ENCODE peak calls at places on chromosome 2, in five cellular contexts. One of them, this sample, is unnamed.

GRCh38 chr2:13014783-13015182 is 298.0 kb downstream of the TRIB2 start:
- DNase-seq in stimulated activated CD4-positive, alpha-beta T cell treated with anti-CD3 and anti-CD28 coated beads, Interleukin-1b, Interleukin-23, amount 100 ng/mL, for 24 hours: no peak
- DNase-seq in adrenal gland: no peak
- DNase-seq in activated CD4-positive, alpha-beta T cell treated with anti-CD3 and anti-CD28 coated beads for 24 hours: no peak
- DNase-seq in ovary: no peak
- DNase-seq in this sample: no peak

GRCh38 chr2:23270810-23271209 is 114.2 kb upstream of the KLHL29 start:
- DNase-seq in adrenal gland: no peak
- DNase-seq in ovary: no peak
- DNase-seq in activated CD4-positive, alpha-beta T cell treated with anti-CD3 and anti-CD28 coated beads for 24 hours: no peak
- DNase-seq in stimulated activated CD4-positive, alpha-beta T cell treated with anti-CD3 and anti-CD28 coated beads, Interleukin-1b, Interleukin-23, amount 100 ng/mL, for 24 hours: no peak
- DNase-seq in this sample: no peak

GRCh38 chr2:143503280-143503679 is 374.1 kb downstream of the ARHGAP15 start:
- DNase-seq in adrenal gland: no peak
- DNase-seq in ovary: no peak
- DNase-seq in stimulated activated CD4-positive, alpha-beta T cell treated with anti-CD3 and anti-CD28 coated beads, Interleukin-1b, Interleukin-23, amount 100 ng/mL, for 24 hours: no peak
- DNase-seq in activated CD4-positive, alpha-beta T cell treated with anti-CD3 and anti-CD28 coated beads for 24 hours: no peak
- DNase-seq in this sample: no peak

GRCh38 chr2:173231465-173231864 is 123.2 kb upstream of the CDCA7 start:
- DNase-seq in activated CD4-positive, alpha-beta T cell treated with anti-CD3 and anti-CD28 coated beads for 24 hours: no peak
- DNase-seq in ovary: no peak
- DNase-seq in stimulated activated CD4-positive, alpha-beta T cell treated with anti-CD3 and anti-CD28 coated beads, Interleukin-1b, Interleukin-23, amount 100 ng/mL, for 24 hours: no peak
- DNase-seq in adrenal gland: no peak
- DNase-seq in this sample: no peak

GRCh38 chr2:64613276-64613675 is 40.4 kb downstream of the SERTAD2 start:
- DNase-seq in adrenal gland: no peak
- DNase-seq in ovary: no peak
- DNase-seq in activated CD4-positive, alpha-beta T cell treated with anti-CD3 and anti-CD28 coated beads for 24 hours: no peak
- DNase-seq in stimulated activated CD4-positive, alpha-beta T cell treated with anti-CD3 and anti-CD28 coated beads, Interleukin-1b, Interleukin-23, amount 100 ng/mL, for 24 hours: no peak
- DNase-seq in this sample: no peak

GRCh38 chr2:97907667-97908066 is 88.1 kb downstream of the TMEM131 start:
- DNase-seq in activated CD4-positive, alpha-beta T cell treated with anti-CD3 and anti-CD28 coated beads for 24 hours: no peak
- DNase-seq in stimulated activated CD4-positive, alpha-beta T cell treated with anti-CD3 and anti-CD28 coated beads, Interleukin-1b, Interleukin-23, amount 100 ng/mL, for 24 hours: no peak
- DNase-seq in adrenal gland: no peak
- DNase-seq in ovary: no peak
- DNase-seq in this sample: no peak

GRCh38 chr2:150705767-150706166 is 218.3 kb upstream of the RND3 start:
- DNase-seq in adrenal gland: no peak
- DNase-seq in ovary: no peak
- DNase-seq in stimulated activated CD4-positive, alpha-beta T cell treated with anti-CD3 and anti-CD28 coated beads, Interleukin-1b, Interleukin-23, amount 100 ng/mL, for 24 hours: no peak
- DNase-seq in activated CD4-positive, alpha-beta T cell treated with anti-CD3 and anti-CD28 coated beads for 24 hours: no peak
- DNase-seq in this sample: no peak

GRCh38 chr2:20955277-20956026 is 88.4 kb downstream of the APOB start:
- DNase-seq in activated CD4-positive, alpha-beta T cell treated with anti-CD3 and anti-CD28 coated beads for 24 hours: no peak
- DNase-seq in ovary: no peak
- DNase-seq in adrenal gland: no peak
- DNase-seq in stimulated activated CD4-positive, alpha-beta T cell treated with anti-CD3 and anti-CD28 coated beads, Interleukin-1b, Interleukin-23, amount 100 ng/mL, for 24 hours: no peak
- DNase-seq in this sample: no peak

GRCh38 chr2:121377676-121378075 is 92.7 kb upstream of the TFCP2L1 start:
- DNase-seq in ovary: no peak
- DNase-seq in activated CD4-positive, alpha-beta T cell treated with anti-CD3 and anti-CD28 coated beads for 24 hours: no peak
- DNase-seq in adrenal gland: no peak
- DNase-seq in stimulated activated CD4-positive, alpha-beta T cell treated with anti-CD3 and anti-CD28 coated beads, Interleukin-1b, Interleukin-23, amount 100 ng/mL, for 24 hours: no peak
- DNase-seq in this sample: no peak

GRCh38 chr2:144938308-144938709 is 418.4 kb upstream of the ZEB2 start:
- DNase-seq in adrenal gland: peak; percentile 17
- DNase-seq in stimulated activated CD4-positive, alpha-beta T cell treated with anti-CD3 and anti-CD28 coated beads, Interleukin-1b, Interleukin-23, amount 100 ng/mL, for 24 hours: no peak
- DNase-seq in ovary: no peak
- DNase-seq in activated CD4-positive, alpha-beta T cell treated with anti-CD3 and anti-CD28 coated beads for 24 hours: no peak
- DNase-seq in this sample: no peak

GRCh38 chr2:182381225-182381624 is 45.6 kb downstream of the PDE1A start:
- DNase-seq in adrenal gland: no peak
- DNase-seq in activated CD4-positive, alpha-beta T cell treated with anti-CD3 and anti-CD28 coated beads for 24 hours: no peak
- DNase-seq in stimulated activated CD4-positive, alpha-beta T cell treated with anti-CD3 and anti-CD28 coated beads, Interleukin-1b, Interleukin-23, amount 100 ng/mL, for 24 hours: no peak
- DNase-seq in ovary: no peak
- DNase-seq in this sample: no peak